ENCODE peak calls at places on chromosome 12, in seven cellular contexts. K, R, B, G, S, J and W are unnamed samples. For H3K9me3, the result is how much of the 10 kb centered on the place peaks cover.

GRCh38 chr12:52081263-52081733 is 1.8 kb downstream of the SMIM41 start:
- DNase-seq in K (no peak), S (no peak), J (peak), R (no peak), B (no peak), G (no peak), W (no peak)

GRCh38 chr12:15717940-15718567 is 71.1 kb downstream of the EPS8 start:
- DNase-seq in B (no peak), R (no peak), G (peak), J (no peak), K (peak), S (no peak), W (no peak)

GRCh38 chr12:106074706-106075392 is 63.9 kb downstream of the NUAK1 start:
- DNase-seq in S (peak), B (no peak), G (no peak), R (no peak), J (no peak), K (no peak), W (peak)

GRCh38 chr12:10722502-10722904 is 620 bp downstream of the YBX3 start:
- DNase-seq in S (peak), J (no peak), R (peak), G (peak), K (no peak), B (peak), W (peak)

GRCh38 chr12:10196210-10196609 is 16.5 kb upstream of the GABARAPL1 start:
- DNase-seq in S (no peak), B (no peak), K (no peak), R (no peak), J (peak), G (no peak), W (no peak)

GRCh38 chr12:95201056-95201670 is 16.1 kb downstream of the FGD6 start:
- DNase-seq in R (peak), J (no peak), S (no peak), K (no peak), G (peak), B (peak), W (peak)

GRCh38 chr12:6292606-6293005 is 17.9 kb upstream of the PLEKHG6 start:
- DNase-seq in R (peak), K (no peak), B (peak), S (no peak), G (peak), J (no peak), W (peak)

GRCh38 chr12:10220398-10221077 is 7.9 kb downstream of the GABARAPL1 start:
- DNase-seq in B (peak), G (peak), S (no peak), R (peak), J (no peak), K (no peak), W (peak)

GRCh38 chr12:62537544-62537943 is 70.9 kb downstream of the MON2 start:
- DNase-seq in R (peak), B (peak), G (peak), K (no peak), J (no peak), S (no peak), W (peak)

GRCh38 chr12:107759410-107759809 is 1.5 kb downstream of the PRDM4 start:
- DNase-seq in G (peak), S (no peak), K (peak), J (peak), B (peak), R (peak), W (peak)

GRCh38 chr12:9043766-9044165 is 54.4 kb downstream of the KLRG1 start:
- DNase-seq in K (no peak), B (no peak), R (no peak), G (no peak), S (no peak), J (no peak), W (no peak)

GRCh38 chr12:124688356-124688992 is 121.1 kb upstream of the NCOR2 start:
- DNase-seq in J (no peak), R (no peak), K (no peak), B (no peak), G (no peak), S (no peak), W (no peak)

GRCh38 chr12:27769142-27769672 is 10.8 kb upstream of the KLHL42 start:
- DNase-seq in J (no peak), K (no peak), G (no peak), R (no peak), S (no peak), B (no peak), W (peak)

GRCh38 chr12:113203852-113204760 is 17.2 kb upstream of the TPCN1 start:
- DNase-seq in K (no peak), G (no peak), J (no peak), R (no peak), B (no peak), S (no peak), W (peak)

GRCh38 chr12:96720363-96720705 is 186.7 kb upstream of the NEDD1 start:
- DNase-seq in S (no peak), B (peak), R (peak), K (no peak), J (peak), G (peak), W (peak)

GRCh38 chr12:96401061-96401871 is 1.0 kb upstream of the CDK17 start:
- DNase-seq in G (peak), J (peak), B (peak), K (peak), S (no peak), R (peak), W (peak)

GRCh38 chr12:41992029-41992428 is 152.6 kb downstream of the GXYLT1 start:
- DNase-seq in R (no peak), B (no peak), G (no peak), K (no peak), J (no peak), S (no peak), W (no peak)

GRCh38 chr12:6529291-6529737 is 5.0 kb upstream of the GAPDH start:
- DNase-seq in K (no peak), B (no peak), S (no peak), R (no peak), J (no peak), G (no peak), W (no peak)

GRCh38 chr12:102631274-102631673 is 150.9 kb upstream of the IGF1 start:
- DNase-seq in S (no peak), R (peak), J (no peak), G (peak), K (no peak), B (peak), W (peak)

GRCh38 chr12:85782711-85783110 is 53.5 kb downstream of the RASSF9 start:
- DNase-seq in J (no peak), B (peak), R (no peak), K (peak), G (peak), S (no peak), W (no peak)

GRCh38 chr12:27828196-27828595 is 48.2 kb upstream of the MANSC4 start:
- DNase-seq in S (no peak), R (peak), K (no peak), G (peak), B (peak), J (no peak), W (no peak)

GRCh38 chr12:95480230-95480629 is 6.3 kb downstream of the METAP2 start:
- DNase-seq in K (no peak), G (peak), B (peak), S (no peak), J (no peak), R (no peak), W (peak)

GRCh38 chr12:122965851-122966742 is at the start of gene ABCB9:
- DNase-seq in S (peak), K (peak), J (peak), G (peak), B (peak), R (peak), W (peak)

GRCh38 chr12:86261142-86261541 is 5.0 kb upstream of the MGAT4C start:
- DNase-seq in B (peak), K (no peak), S (no peak), R (peak), J (no peak), G (peak), W (peak)

DNA sequence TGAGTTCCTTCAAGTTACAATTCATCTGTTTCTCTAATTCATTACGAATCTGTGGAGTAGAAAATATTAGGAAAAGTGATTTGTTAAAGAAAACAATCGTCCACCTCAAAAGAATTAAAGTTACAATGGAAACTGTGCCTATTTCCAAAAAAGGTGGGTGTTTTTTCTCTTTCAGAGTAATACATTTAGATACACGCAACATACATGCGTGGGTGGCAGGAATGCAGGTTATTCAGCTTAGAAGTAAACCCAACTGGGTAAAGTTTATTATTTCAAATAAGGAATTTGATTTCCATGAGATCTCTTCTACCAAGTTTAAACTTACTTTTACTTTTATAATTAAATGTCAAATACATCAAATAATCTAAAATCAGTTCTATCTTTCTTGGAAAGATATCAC is 52.2 kb downstream of the SSH1 start:
- DNase-seq in B (peak), R (no peak), G (no peak), K (no peak), J (no peak), S (no peak), W (peak)
- H3K9ac ChIP-seq in B (peak), R (no peak), G (no peak), K (peak), J (no peak), S (no peak), W (peak)

DNA sequence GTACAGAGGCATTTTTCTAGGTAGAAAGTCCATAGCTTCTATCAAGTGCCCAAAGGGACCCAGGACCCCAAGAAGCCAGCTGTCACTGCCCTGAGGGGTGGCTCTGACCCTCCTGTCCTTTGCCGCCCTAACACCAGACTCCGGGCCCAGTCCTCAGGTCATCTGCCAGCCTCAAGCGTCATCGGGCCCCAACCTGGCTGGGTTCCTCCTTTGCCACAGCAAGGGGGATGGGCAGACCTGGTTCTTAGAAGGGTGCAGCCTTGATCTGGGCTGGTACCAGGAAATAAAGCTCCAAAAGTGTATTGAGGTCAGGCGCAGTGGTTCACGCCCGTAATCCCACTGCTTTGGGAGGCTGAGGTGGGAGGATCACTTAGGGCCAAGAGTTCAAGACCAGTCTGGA is 27.1 kb upstream of the FAM222A start:
- DNase-seq in S (no peak), R (no peak), J (no peak), K (no peak), B (no peak), G (no peak), W (no peak)
- H3K9me3 ChIP-seq in S (under half), R (under half), J (under half), K (under half), B (under half), G (under half), W (under half)

DNA sequence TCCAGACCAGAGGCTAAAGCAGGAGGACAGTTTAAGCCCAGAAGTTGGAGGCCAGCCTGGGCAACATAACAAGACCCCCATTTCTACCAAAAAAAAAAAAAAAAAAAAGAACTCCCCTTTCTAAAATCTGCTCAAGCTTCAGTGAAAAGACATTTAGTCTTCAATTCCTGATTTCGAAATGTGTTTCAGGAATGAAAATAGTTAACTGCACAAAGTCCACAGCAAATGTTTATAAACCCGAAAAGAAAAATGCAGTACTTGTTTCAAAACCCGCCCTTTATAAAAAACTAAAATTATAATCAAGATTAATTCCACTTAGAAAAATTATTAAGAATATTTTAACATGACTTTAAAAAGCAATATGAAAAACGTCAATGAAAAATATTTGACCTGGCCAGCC is 12.1 kb downstream of the ATXN2 start:
- DNase-seq in R (no peak), G (no peak), B (no peak), S (no peak), K (no peak), J (no peak), W (no peak)
- H3K9ac ChIP-seq in R (no peak), G (no peak), B (no peak), S (no peak), K (no peak), J (no peak), W (no peak)

GRCh38 chr12:121770388-121770787 is 23.1 kb downstream of the RHOF start:
- DNase-seq in B (no peak), R (no peak), G (no peak), J (no peak), K (no peak), S (no peak), W (no peak)
- H3K9me3 ChIP-seq in B (under half), R (under half), G (under half), J (under half), K (under half), S (under half), W (under half)

DNA sequence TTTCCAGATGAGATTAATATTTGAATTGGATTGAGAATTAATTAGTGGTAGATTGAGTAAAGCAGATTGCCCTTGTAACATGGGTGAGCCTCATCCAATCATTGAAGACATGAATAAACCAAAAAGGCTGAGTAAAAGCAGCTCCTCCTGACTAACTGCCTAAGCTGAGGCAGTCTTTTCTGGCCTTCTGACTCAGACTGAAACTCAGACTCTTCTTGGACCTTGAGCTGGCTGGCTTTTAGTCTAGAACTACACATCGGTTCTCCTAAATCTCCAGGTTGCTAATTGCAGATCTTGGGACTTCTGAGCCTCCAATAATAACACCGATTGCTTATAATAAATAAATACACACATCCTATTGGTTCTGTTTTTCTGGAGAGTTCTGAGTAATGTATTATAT is 24.0 kb downstream of the FKBP11 start:
- DNase-seq in J (no peak), S (no peak), R (peak), K (no peak), G (peak), B (peak), W (peak)
- H3K9ac ChIP-seq in J (no peak), S (no peak), R (no peak), K (no peak), G (no peak), B (no peak), W (no peak)

GRCh38 chr12:115404761-115405470 is 720.9 kb upstream of the TBX3 start:
- DNase-seq in G (peak), B (peak), J (no peak), K (no peak), R (peak), S (no peak), W (peak)

GRCh38 chr12:115403253-115403652 is 719.3 kb upstream of the TBX3 start:
- DNase-seq in K (no peak), J (no peak), B (no peak), S (no peak), R (no peak), G (no peak), W (no peak)

GRCh38 chr12:115400011-115400410 is 716.0 kb upstream of the TBX3 start:
- DNase-seq in K (no peak), R (no peak), G (no peak), J (no peak), B (no peak), S (no peak), W (no peak)

GRCh38 chr12:115403689-115404088 is 719.7 kb upstream of the TBX3 start:
- DNase-seq in J (no peak), G (no peak), S (no peak), K (no peak), R (no peak), B (no peak), W (no peak)

GRCh38 chr12:115402443-115403170 is 718.6 kb upstream of the TBX3 start:
- DNase-seq in R (no peak), B (peak), G (no peak), J (no peak), K (no peak), S (no peak), W (no peak)
- H3K9me3 ChIP-seq in R (under half), B (under half), G (under half), J (under half), K (under half), S (under half), W (under half)

DNA sequence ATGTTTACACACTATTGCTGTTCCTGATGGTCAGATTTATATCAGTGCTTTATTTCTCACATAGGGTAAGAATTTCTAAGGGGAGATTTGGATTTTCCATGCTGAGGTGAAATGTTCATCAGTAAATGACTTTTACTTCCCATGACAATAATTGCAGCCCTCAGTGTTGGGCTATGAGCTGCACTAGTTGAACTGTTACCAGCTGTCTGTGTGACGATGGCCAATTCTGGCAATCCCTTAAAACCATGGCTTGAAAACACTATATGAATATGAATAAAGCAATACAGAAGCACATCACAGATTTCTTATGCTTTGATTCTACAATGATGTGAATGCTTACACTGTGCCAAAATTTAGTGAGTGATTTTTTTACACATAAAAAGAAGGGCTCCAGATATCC is 52.3 kb downstream of the SLC38A4 start:
- DNase-seq in S (no peak), G (no peak), R (no peak), B (no peak), J (no peak), K (no peak), W (no peak)
- H3K9ac ChIP-seq in S (no peak), G (no peak), R (no peak), B (no peak), J (no peak), K (no peak), W (peak)

DNA sequence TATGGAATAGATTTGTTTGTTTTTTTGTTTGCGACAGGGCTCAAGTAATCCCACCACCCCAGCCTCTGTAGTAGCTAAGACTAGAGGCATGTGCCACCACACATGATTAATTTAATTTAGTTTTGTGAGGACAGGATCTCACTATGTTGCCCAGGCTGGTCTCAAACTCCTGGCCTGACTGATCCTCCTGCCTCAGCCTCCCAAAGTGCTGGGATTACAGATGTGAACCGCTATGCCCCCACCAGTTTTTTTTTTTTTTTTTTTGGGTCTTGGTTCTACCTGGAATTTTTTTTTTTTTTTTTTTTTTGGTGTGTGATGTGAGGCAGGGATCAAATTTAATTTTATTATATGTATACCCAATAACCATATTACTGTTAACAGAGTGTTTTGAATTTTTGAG is 12.9 kb downstream of the ADIPOR2 start:
- DNase-seq in B (no peak), S (no peak), J (no peak), G (no peak), R (no peak), K (no peak), W (no peak)
- H3K9me3 ChIP-seq in B (under half), S (under half), J (under half), G (under half), R (under half), K (under half), W (under half)